ENCODE peak calls at places on chromosomes 4 and X, in four cellular contexts. M is left ventricle myocardium inferior, H is K562, N is Karpas-422. A is an unnamed sample. For H3K4me1 and H3K36me3, the result is how much of the 10 kb centered on the place peaks cover.

GRCh38 chrX:47148946-47149345 is 3.9 kb downstream of the RBM10 start:
- DNase-seq in M (no peak), N (no peak), H (no peak), A (no peak)

GRCh38 chr4:24630937-24631336 is 46.6 kb upstream of the DHX15 start:
- DNase-seq in N (no peak), M (no peak), H (no peak), A (no peak)

GRCh38 chr4:1446502-1447153 is 40.4 kb upstream of the NKX1-1 start:
- DNase-seq in N (peak), M (no peak), H (no peak), A (no peak)

GRCh38 chr4:3410401-3411135 is 31.2 kb upstream of the HGFAC start:
- DNase-seq in N (no peak), H (no peak), M (no peak), A (no peak)

GRCh38 chrX:68114573-68115199 is 318.6 kb downstream of the OPHN1 start:
- DNase-seq in N (no peak), H (no peak), M (no peak), A (peak)

GRCh38 chrX:82370978-82371646 is 1137.0 kb upstream of the POU3F4 start:
- DNase-seq in H (no peak), M (no peak), N (no peak), A (no peak)

GRCh38 chr4:136156947-136157346 is 1375.3 kb downstream of the PCDH18 start:
- DNase-seq in M (no peak), N (no peak), H (no peak), A (no peak)

GRCh38 chr4:89101256-89102161 is 9.8 kb upstream of the TIGD2 start:
- DNase-seq in H (no peak), N (peak), M (no peak), A (no peak)

GRCh38 chrX:32155044-32155638 is 1056.2 kb downstream of the DMD start:
- DNase-seq in H (no peak), N (no peak), M (no peak), A (no peak)

GRCh38 chr4:25252230-25253071 is 18.6 kb downstream of the PI4K2B start:
- DNase-seq in H (no peak), N (no peak), M (no peak), A (no peak)

GRCh38 chr4:148946271-148946670 is 504.1 kb upstream of the NR3C2 start:
- DNase-seq in N (no peak), M (no peak), H (no peak), A (no peak)

GRCh38 chrX:9923357-9923756 is 43.8 kb upstream of the CLDN34 start:
- DNase-seq in M (no peak), H (no peak), N (no peak), A (peak)

GRCh38 chr4:38069271-38069760 is 109.1 kb downstream of the PTTG2 start:
- DNase-seq in M (no peak), H (peak), N (peak), A (no peak)

GRCh38 chrX:65586491-65586890 is 51.9 kb upstream of the LAS1L start:
- DNase-seq in H (no peak), M (no peak), N (no peak), A (no peak)

GRCh38 chr4:149371021-149371420 is 444.6 kb downstream of the IQCM start:
- DNase-seq in H (no peak), M (no peak), N (peak), A (peak)

GRCh38 chr4:106334732-106335131 is 18.4 kb downstream of the AIMP1 start:
- DNase-seq in M (no peak), H (no peak), N (no peak), A (no peak)

GRCh38 chr4:185640809-185641675 is 105.7 kb upstream of the PDLIM3 start:
- DNase-seq in H (peak), M (no peak), N (peak), A (peak)

GRCh38 chr4:41661447-41662076 is 87.0 kb downstream of the PHOX2B start:
- DNase-seq in M (peak), H (peak), N (peak), A (peak)

GRCh38 chrX:54181196-54181953 is 1.7 kb downstream of the FAM120C start:
- DNase-seq in N (no peak), M (no peak), H (no peak), A (peak)

GRCh38 chr4:86957214-86957613 is 22.4 kb downstream of the AFF1 start:
- DNase-seq in H (no peak), N (no peak), M (no peak), A (peak)

GRCh38 chrX:144648788-144649187 is 598.5 kb upstream of the SPANXN1 start:
- DNase-seq in H (no peak), M (no peak), N (no peak), A (no peak)

GRCh38 chr4:25158817-25159216 is 1.4 kb downstream of the SEPSECS start:
- DNase-seq in M (no peak), H (no peak), N (no peak), A (no peak)

GRCh38 chr4:74838746-74839370 is 44.5 kb upstream of the BTC start:
- DNase-seq in N (no peak), M (no peak), H (no peak), A (peak)

GRCh38 chr4:94452476-94453300 is 946 bp downstream of the PDLIM5 start:
- DNase-seq in N (peak), M (peak), H (peak), A (peak)

GRCh38 chr4:126267689-126268088 is 952.9 kb downstream of the FAT4 start:
- DNase-seq in N (no peak), M (no peak), H (no peak), A (peak)

GRCh38 chr4:33262809-33263208 is 2542.6 kb downstream of the PCDH7 start:
- DNase-seq in H (no peak), M (no peak), N (no peak), A (peak)

GRCh38 chr4:43325220-43325967 is 432.9 kb downstream of the GRXCR1 start:
- DNase-seq in H (no peak), M (no peak), N (no peak), A (no peak)

GRCh38 chrX:9988762-9989161 is 21.6 kb downstream of the CLDN34 start:
- DNase-seq in M (no peak), H (no peak), N (peak), A (peak)

GRCh38 chr4:162681212-162681611 is 485.5 kb downstream of the NAF1 start:
- DNase-seq in N (no peak), H (no peak), M (no peak), A (no peak)

GRCh38 chrX:2387614-2388239 is 113.0 kb downstream of the DHRSX start:
- DNase-seq in M (no peak), N (no peak), H (no peak), A (peak)

GRCh38 chrX:2388669-2389068 is 112.1 kb downstream of the DHRSX start:
- DNase-seq in M (no peak), H (no peak), N (no peak), A (no peak)

GRCh38 chrX:2391869-2392606 is 108.7 kb downstream of the DHRSX start:
- DNase-seq in M (no peak), N (peak), H (peak), A (peak)

GRCh38 chrX:2390754-2391153 is 110.0 kb downstream of the DHRSX start:
- DNase-seq in H (no peak), M (no peak), N (peak), A (no peak)

GRCh38 chrX:2389324-2389723 is 111.5 kb downstream of the DHRSX start:
- DNase-seq in H (no peak), M (no peak), N (no peak), A (no peak)
- H3K4me1 ChIP-seq in H (under half), M (under half), N (under half), A (under half)

GRCh38 chr4:102230194-102230593 is 115.1 kb downstream of the SLC39A8 start:
- DNase-seq in M (no peak), N (no peak), H (no peak), A (no peak)

DNA sequence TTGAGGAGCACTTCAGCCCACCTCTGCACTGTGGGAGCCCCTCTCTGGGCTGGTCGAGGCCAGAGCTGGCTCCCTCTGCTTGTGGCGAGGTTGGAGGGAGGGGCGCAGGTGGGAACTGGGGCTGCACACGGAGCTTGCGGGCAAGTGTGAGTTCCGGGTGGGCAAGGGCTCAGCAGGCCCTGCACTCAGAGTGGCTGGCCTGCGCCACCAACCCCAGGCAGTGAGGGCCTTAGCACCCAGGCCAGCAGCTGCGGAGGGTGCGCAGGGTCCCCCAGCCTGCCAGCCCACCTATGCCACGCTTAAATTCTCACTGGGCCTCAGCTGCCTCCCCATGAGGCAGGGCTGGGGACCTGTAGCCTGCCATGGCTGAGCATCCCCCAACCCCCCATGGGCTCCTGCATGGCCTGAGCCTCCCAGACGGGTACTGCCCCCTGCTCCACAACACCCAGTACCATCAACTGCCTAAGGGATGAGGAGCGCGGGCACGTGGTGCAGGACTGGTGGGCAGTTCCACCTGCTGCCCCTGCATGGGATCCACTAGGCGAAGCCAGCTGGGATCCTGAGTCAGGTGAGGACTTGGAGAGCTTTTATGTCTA is 110.9 kb downstream of the SLC39A8 start:
- DNase-seq in H (no peak), M (no peak), N (no peak), A (no peak)
- H3K4me3 ChIP-seq in H (no peak), M (no peak), N (no peak), A (no peak)

GRCh38 chr4:5746250-5746649 is 35.2 kb downstream of the EVC start:
- DNase-seq in H (no peak), N (no peak), M (no peak), A (no peak)

GRCh38 chr4:5750052-5750950 is 39.3 kb downstream of the EVC start:
- DNase-seq in M (no peak), H (peak), N (no peak), A (peak)

GRCh38 chr4:5749568-5749967 is 38.6 kb downstream of the EVC start:
- DNase-seq in N (no peak), M (no peak), H (peak), A (no peak)

GRCh38 chr4:5746829-5747745 is 36.1 kb downstream of the EVC start:
- DNase-seq in M (no peak), N (no peak), H (peak), A (peak)

DNA sequence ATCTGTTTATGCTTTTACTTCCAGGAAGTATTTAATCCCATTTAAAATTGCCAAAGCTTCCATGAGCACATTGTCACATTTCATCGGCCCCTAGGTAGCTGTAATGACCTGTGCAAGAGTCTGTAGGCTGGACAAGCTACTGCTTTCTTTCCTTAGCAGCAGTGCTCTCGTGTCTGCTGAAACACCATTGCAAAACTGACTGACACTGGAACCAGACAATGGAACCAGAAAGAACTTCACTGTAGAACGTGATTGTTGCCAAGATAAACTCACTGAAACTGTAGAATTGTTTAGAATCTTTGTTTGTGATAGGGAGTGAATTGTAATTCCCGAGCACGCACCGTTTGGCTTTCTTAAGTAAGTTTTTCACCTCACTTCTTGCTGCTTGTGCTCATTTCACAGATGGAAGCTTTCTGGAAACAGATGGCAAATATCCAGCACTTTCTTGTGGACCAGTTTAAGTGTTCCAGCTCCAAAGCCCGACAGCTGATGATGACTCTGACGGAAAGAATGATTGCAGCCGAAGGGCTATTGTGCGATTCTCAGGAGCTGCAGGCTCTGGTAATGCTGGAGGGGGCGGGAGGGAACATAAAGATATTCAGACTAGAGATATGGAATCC is 36.9 kb downstream of the EVC start:
- DNase-seq in N (no peak), M (no peak), H (no peak), A (peak)
- H3K36me3 ChIP-seq in N (under half), M (under half), H (under half), A (under half)

DNA sequence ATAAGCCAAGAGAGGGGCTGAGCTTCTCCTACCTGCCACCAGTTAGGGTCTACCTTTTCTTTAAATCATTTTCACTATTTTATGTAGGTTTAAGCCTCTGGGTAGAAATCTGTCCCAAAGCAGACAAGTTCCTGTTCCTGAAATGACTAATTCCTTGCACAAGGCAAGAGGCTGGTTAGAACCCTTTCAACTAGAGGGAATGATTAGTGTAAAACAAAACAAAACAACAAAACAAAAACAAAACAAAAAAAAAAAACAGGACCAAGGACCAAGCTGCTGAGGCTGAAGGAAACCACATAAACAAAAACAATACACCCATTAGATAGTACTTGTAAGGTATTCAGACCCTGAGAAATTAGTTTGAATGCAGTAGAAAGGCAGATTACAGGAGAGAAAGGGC is 62.7 kb downstream of the MAML3 start:
- DNase-seq in M (no peak), N (no peak), H (no peak), A (no peak)
- H3K4me1 ChIP-seq in M (half or more), N (under half), H (under half), A (under half)

GRCh38 chrX:19005909-19006308 is 22.0 kb upstream of the PHKA2 start:
- DNase-seq in N (peak), H (no peak), M (no peak), A (no peak)

GRCh38 chrX:19003756-19004155 is 19.8 kb upstream of the PHKA2 start:
- DNase-seq in N (no peak), M (no peak), H (no peak), A (no peak)

GRCh38 chrX:19007868-19008267 is 24.0 kb upstream of the PHKA2 start:
- DNase-seq in M (no peak), N (no peak), H (no peak), A (no peak)

DNA sequence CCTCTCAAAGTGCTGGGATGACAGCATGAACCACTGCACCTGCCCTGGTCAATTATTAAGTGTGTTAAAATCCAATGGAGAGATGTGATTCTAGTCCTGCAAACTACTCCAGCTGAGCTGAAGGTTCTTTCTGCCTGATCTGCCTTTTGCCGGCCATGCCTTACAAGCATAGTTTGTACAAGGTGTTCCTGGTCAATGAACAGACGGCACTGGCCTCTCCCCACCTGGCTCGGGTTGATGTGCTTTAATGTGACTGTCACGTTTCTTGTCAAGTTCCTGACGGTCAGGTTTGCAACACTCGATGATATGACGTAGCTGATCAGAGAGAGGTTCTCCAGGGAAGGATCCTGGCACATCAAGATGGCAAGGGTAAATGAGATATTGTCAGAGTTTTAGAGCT is 23.1 kb upstream of the PHKA2 start:
- DNase-seq in H (no peak), N (no peak), M (no peak), A (no peak)
- H3K4me3 ChIP-seq in H (no peak), N (no peak), M (no peak), A (no peak)

GRCh38 chr4:173440888-173441287 is 42.0 kb upstream of the SCRG1 start:
- DNase-seq in N (no peak), H (no peak), M (no peak), A (no peak)

GRCh38 chr4:173436866-173437265 is 38.0 kb upstream of the SCRG1 start:
- DNase-seq in N (no peak), H (no peak), M (no peak), A (no peak)

GRCh38 chr4:173443121-173443520 is 44.2 kb upstream of the SCRG1 start:
- DNase-seq in M (no peak), H (no peak), N (no peak), A (no peak)

GRCh38 chr4:173446416-173446815 is 47.5 kb upstream of the SCRG1 start:
- DNase-seq in M (no peak), N (no peak), H (no peak), A (no peak)

GRCh38 chr4:173442223-173442932 is 43.5 kb upstream of the SCRG1 start:
- DNase-seq in N (no peak), M (no peak), H (no peak), A (no peak)
- H3K36me3 ChIP-seq in N (under half), M (under half), H (under half), A (under half)

DNA sequence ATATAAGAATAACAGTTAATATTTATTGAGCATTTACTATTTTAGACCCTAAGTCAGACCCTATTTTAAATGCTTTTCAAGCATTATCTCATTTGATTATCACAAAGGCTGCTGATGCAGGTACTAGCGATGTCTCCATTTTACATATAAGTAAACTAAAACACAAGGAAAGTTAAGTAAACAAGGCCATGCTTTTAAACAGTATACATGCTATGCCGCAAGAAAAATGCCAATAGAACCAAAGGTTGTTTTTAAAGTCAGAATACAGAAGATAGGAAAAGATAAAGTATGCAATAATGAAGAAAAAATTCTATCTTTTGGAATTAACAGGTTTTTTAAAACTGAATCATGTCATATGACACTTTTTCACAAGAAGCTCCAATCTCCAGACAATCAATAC is 26.2 kb downstream of the RFC1 start:
- DNase-seq in H (no peak), N (no peak), M (no peak), A (no peak)
- H3K4me1 ChIP-seq in H (under half), N (under half), M (under half), A (under half)

GRCh38 chr4:4853371-4853823 is 6.1 kb upstream of the MSX1 start:
- DNase-seq in N (no peak), M (no peak), H (no peak), A (no peak)

GRCh38 chr4:4853921-4854648 is 5.4 kb upstream of the MSX1 start:
- DNase-seq in M (no peak), H (no peak), N (no peak), A (no peak)

GRCh38 chr4:4851906-4852305 is 7.6 kb upstream of the MSX1 start:
- DNase-seq in H (no peak), M (no peak), N (no peak), A (no peak)

GRCh38 chr4:4851081-4851480 is 8.4 kb upstream of the MSX1 start:
- DNase-seq in H (no peak), N (no peak), M (no peak), A (no peak)

GRCh38 chr4:4852591-4853362 is 6.7 kb upstream of the MSX1 start:
- DNase-seq in M (no peak), N (no peak), H (peak), A (peak)
- H3K4me3 ChIP-seq in M (peak), N (no peak), H (peak), A (peak)

GRCh38 chr4:7808181-7808580 is 131.5 kb downstream of the AFAP1 start:
- DNase-seq in H (no peak), M (no peak), N (no peak), A (no peak)
- H3K36me3 ChIP-seq in H (under half), M (under half), N (under half), A (under half)